ENCODE peak calls at places on chromosome 10, in seven cellular contexts. S is PC-3, T is neural progenitor cell, P is neuronal stem cell, C is HCT116, I is K562, O is mammary epithelial cell. N is an unnamed sample.

GRCh38 chr10:2978111-2978510 is 89.2 kb upstream of the PFKP start:
- DNase-seq in S (peak; percentile 59), C (peak; percentile 55), T (peak; percentile 74), P (peak; percentile 47), O (peak; percentile 50), I (no peak), N (peak; percentile 12)

GRCh38 chr10:80506189-80506575 is 31.5 kb upstream of the SH2D4B start:
- DNase-seq in S (no peak), O (peak; percentile 90), I (no peak), P (no peak), T (no peak), C (peak; percentile 78), N (no peak)

GRCh38 chr10:51063659-51064535 is 10.4 kb upstream of the PRKG1 start:
- DNase-seq in T (peak; percentile 54), O (peak; percentile 15), S (peak; percentile 99), I (no peak), C (peak; percentile 15), P (no peak), N (no peak)

GRCh38 chr10:35058134-35058533 is 32.0 kb downstream of the CUL2 start:
- DNase-seq in O (peak; percentile 73), S (peak; percentile 100), P (no peak), I (no peak), T (no peak), C (no peak), N (no peak)

GRCh38 chr10:104255244-104255981 is 721 bp downstream of the GSTO1 start:
- DNase-seq in O (peak; percentile 78), P (no peak), I (no peak), S (peak; percentile 48), C (no peak), T (peak; percentile 50), N (peak; percentile 21)

GRCh38 chr10:116670706-116671105 is 50.0 kb downstream of the PNLIPRP2 start:
- DNase-seq in S (no peak), O (no peak), T (no peak), I (no peak), P (no peak), C (no peak), N (no peak)

GRCh38 chr10:63072951-63073350 is 60.2 kb upstream of the NRBF2 start:
- DNase-seq in S (no peak), P (no peak), O (peak; percentile 41), I (no peak), C (no peak), T (no peak), N (no peak)

GRCh38 chr10:132516771-132517725 is 20.5 kb upstream of the INPP5A start:
- DNase-seq in T (peak; percentile 55), O (peak; percentile 61), P (peak; percentile 51), I (peak; percentile 67), C (no peak), S (peak; percentile 75), N (no peak)

GRCh38 chr10:88117869-88118632 is 254.6 kb downstream of the PTEN start:
- DNase-seq in P (no peak), S (no peak), T (peak; percentile 21), O (no peak), I (peak; percentile 7), C (peak; percentile 10), N (no peak)

GRCh38 chr10:49632406-49633317 is 18.8 kb downstream of the CHAT start:
- DNase-seq in S (peak; percentile 63), O (peak; percentile 55), C (peak; percentile 8), P (no peak), T (no peak), I (no peak), N (no peak)

GRCh38 chr10:114547056-114547455 is 111.0 kb downstream of the ABLIM1 start:
- DNase-seq in P (no peak), O (no peak), I (no peak), S (no peak), T (no peak), C (no peak), N (no peak)

GRCh38 chr10:97596101-97597055 is 6.9 kb downstream of the C10orf62 start:
- DNase-seq in S (peak; percentile 69), P (no peak), I (no peak), O (peak; percentile 78), T (no peak), C (peak; percentile 65), N (no peak)

GRCh38 chr10:97278491-97278989 is 13.9 kb downstream of the ARHGAP19 start:
- DNase-seq in O (peak; percentile 36), I (peak; percentile 18), S (peak; percentile 68), C (peak; percentile 33), T (peak; percentile 35), P (no peak), N (no peak)

GRCh38 chr10:125028291-125028867 is 86.5 kb downstream of the ZRANB1 start:
- DNase-seq in P (no peak), S (peak; percentile 56), I (no peak), C (no peak), T (peak; percentile 55), O (no peak), N (no peak)

GRCh38 chr10:4391683-4392082 is 434.3 kb upstream of the AKR1E2 start:
- DNase-seq in C (peak; percentile 22), T (no peak), I (no peak), O (peak; percentile 3), S (peak; percentile 10), P (peak; percentile 8), N (peak; percentile 38)

GRCh38 chr10:98407744-98408241 is 7.2 kb downstream of the PYROXD2 start:
- DNase-seq in T (no peak), C (no peak), O (no peak), P (no peak), I (no peak), S (no peak), N (no peak)

GRCh38 chr10:31707578-31708411 is 220.8 kb downstream of the ARHGAP12 start:
- DNase-seq in T (peak; percentile 74), O (peak; percentile 32), P (peak; percentile 51), C (no peak), S (peak; percentile 21), I (no peak), N (peak; percentile 64)

GRCh38 chr10:115355162-115355760 is 262.1 kb downstream of the ATRNL1 start:
- DNase-seq in C (peak; percentile 81), I (peak; percentile 10), P (peak; percentile 65), O (peak; percentile 50), S (peak; percentile 62), T (peak; percentile 85), N (peak; percentile 48)

GRCh38 chr10:119630300-119630699 is 20.9 kb upstream of the BAG3 start:
- DNase-seq in T (no peak), C (no peak), O (no peak), I (no peak), S (no peak), P (no peak), N (no peak)

GRCh38 chr10:89129850-89130396 is 77.2 kb downstream of the CH25H start:
- DNase-seq in S (peak; percentile 79), T (no peak), C (no peak), P (no peak), I (no peak), O (peak; percentile 89), N (no peak)

GRCh38 chr10:19659920-19660655 is 156.1 kb upstream of the PLXDC2 start:
- DNase-seq in S (peak; percentile 5), T (no peak), I (no peak), O (peak; percentile 41), P (no peak), C (no peak), N (no peak)

GRCh38 chr10:31749293-31749692 is 179.3 kb downstream of the ARHGAP12 start:
- DNase-seq in I (no peak), S (no peak), C (no peak), T (no peak), O (no peak), P (no peak), N (no peak)

GRCh38 chr10:117617664-117618063 is 75.1 kb downstream of the EMX2 start:
- DNase-seq in I (no peak), S (no peak), C (no peak), O (no peak), T (no peak), P (no peak), N (no peak)

GRCh38 chr10:89916481-89916880 is 215.1 kb downstream of the KIF20B start:
- DNase-seq in S (peak; percentile 72), T (no peak), C (no peak), P (no peak), O (peak; percentile 64), I (no peak), N (no peak)

GRCh38 chr10:949446-949845 is 17.9 kb upstream of the LARP4B start:
- DNase-seq in I (no peak), O (no peak), P (no peak), T (no peak), C (no peak), S (no peak), N (no peak)
- H3K4me2 ChIP-seq in I (no peak overlapping the region), O (no peak overlapping the region), P (no peak overlapping the region), T (no peak overlapping the region), C (no peak overlapping the region), S (no peak overlapping the region), N (no peak overlapping the region)

GRCh38 chr10:16867556-16867955 is 50.3 kb upstream of the RSU1 start:
- DNase-seq in S (peak; percentile 44), T (peak; percentile 57), P (no peak), I (no peak), O (peak; percentile 50), C (peak; percentile 19), N (no peak)
- H3K9ac ChIP-seq in S (no peak overlapping the region), T (no peak overlapping the region), P (no peak overlapping the region), I (no peak overlapping the region), O (no peak overlapping the region), C (no peak overlapping the region), N (no peak overlapping the region)

GRCh38 chr10:100000109-100000502 is 9.6 kb downstream of the DNMBP start:
- DNase-seq in I (no peak), C (no peak), P (no peak), O (no peak), T (no peak), S (no peak), N (no peak)
- H3K4me2 ChIP-seq in I (no peak overlapping the region), C (no peak overlapping the region), P (no peak overlapping the region), O (no peak overlapping the region), T (no peak overlapping the region), S (no peak overlapping the region), N (no peak overlapping the region)

GRCh38 chr10:77637986-77638765 is 568 bp upstream of the KCNMA1 start:
- DNase-seq in O (peak; percentile 57), I (no peak), S (peak; percentile 78), C (no peak), P (no peak), T (peak; percentile 86), N (no peak)

GRCh38 chr10:77637474-77637985 is at the start of gene KCNMA1:
- DNase-seq in I (no peak), P (no peak), T (peak; percentile 68), S (peak; percentile 79), O (peak; percentile 50), C (no peak), N (no peak)

GRCh38 chr10:77636286-77636966 is 1.2 kb downstream of the KCNMA1 start:
- DNase-seq in C (no peak), O (no peak), T (peak; percentile 61), S (no peak), I (no peak), P (no peak), N (no peak)

GRCh38 chr10:77635402-77636227 is 2.0 kb downstream of the KCNMA1 start:
- DNase-seq in I (no peak), S (peak; percentile 70), P (no peak), T (peak; percentile 35), C (no peak), O (no peak), N (no peak)

DNA sequence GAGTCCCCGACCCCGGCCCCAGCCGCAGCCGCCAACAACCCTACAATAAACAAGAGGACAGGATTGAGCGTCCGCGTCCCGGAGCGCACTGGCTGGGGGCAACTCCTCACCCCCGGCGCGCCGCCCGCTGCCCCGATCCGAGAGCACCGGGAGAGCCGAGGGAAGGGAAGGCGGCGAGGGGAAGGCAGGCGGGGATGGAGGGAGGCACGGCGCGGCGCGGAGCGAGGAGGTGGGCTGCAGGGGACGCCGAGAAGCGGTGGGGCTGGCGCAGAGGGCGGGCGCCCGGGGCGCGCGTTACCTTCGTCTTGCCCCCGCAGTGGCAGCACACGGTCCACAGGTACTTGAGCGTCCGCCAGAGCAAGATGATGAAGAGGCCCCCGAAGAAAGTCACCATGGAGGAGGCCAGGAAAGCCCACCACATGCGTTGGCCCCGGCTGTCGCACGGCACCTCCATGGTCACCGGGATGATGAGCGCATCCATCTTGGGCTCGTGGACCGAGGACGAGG is 588 bp downstream of the KCNMA1 start:
- DNase-seq in S (no peak), C (no peak), I (no peak), T (peak; percentile 47), P (no peak), O (no peak), N (no peak)
- H3K9ac ChIP-seq in S (peak overlapping the region; percentile 59), C (no peak overlapping the region), I (no peak overlapping the region), T (no peak overlapping the region), P (peak overlapping the region; percentile 89), O (peak overlapping the region; percentile 42), N (no peak overlapping the region)